ENCODE peak calls at places on chromosomes 5 and 9, in four cellular contexts. P is MCF 10A, H is left cardiac atrium, S is HuH-7. X is an unnamed sample.
A peak's percentile ranks its signal among the peaks of the same experiment; 100 is the strongest.

GRCh38 chr9:114003756-114004155 is 74.3 kb downstream of the AMBP start:
- DNase-seq in P (no peak), H (no peak), S (no peak), X (no peak)

GRCh38 chr9:38207247-38207778 is 138.3 kb upstream of the SHB start:
- DNase-seq in P (no peak), H (no peak), S (no peak), X (no peak)

GRCh38 chr5:173383711-173384110 is 55.5 kb upstream of the STC2 start:
- DNase-seq in P (no peak), H (no peak), S (no peak), X (no peak)

GRCh38 chr9:6896562-6896961 is 138.8 kb downstream of the KDM4C start:
- DNase-seq in P (peak; percentile 22), H (no peak), S (no peak), X (no peak)

GRCh38 chr5:108084105-108084504 is 297.8 kb downstream of the FBXL17 start:
- DNase-seq in P (peak; percentile 15), H (no peak), S (no peak), X (no peak)

GRCh38 chr5:140136624-140137023 is 10.9 kb downstream of the IGIP start:
- DNase-seq in P (no peak), H (no peak), S (no peak), X (no peak)

GRCh38 chr9:79764377-79764776 is 192.6 kb downstream of the TLE4 start:
- DNase-seq in P (peak; percentile 83), H (no peak), S (no peak), X (no peak)

GRCh38 chr5:59565551-59565950 is 328.0 kb downstream of the PDE4D start:
- DNase-seq in P (no peak), H (no peak), S (no peak), X (no peak)

GRCh38 chr5:10110228-10110627 is 139.5 kb downstream of the ATPSCKMT start:
- DNase-seq in P (no peak), H (no peak), S (no peak), X (no peak)

GRCh38 chr5:89283758-89284493 is 400.9 kb upstream of the MEF2C start:
- DNase-seq in P (no peak), H (no peak), S (no peak), X (no peak)